ENCODE peak calls at places on chromosomes 12 and 14, in nine cellular contexts. One of them, this sample, is unnamed.

GRCh38 chr14:30569216-30569902 is 10.4 kb downstream of the G2E3 start:
- DNase-seq in posterior cingulate gyrus: no peak
- DNase-seq in NCI-H524: peak
- DNase-seq in heart right ventricle: no peak
- DNase-seq in hepatic stellate cell: no peak
- DNase-seq in caudate nucleus: no peak
- DNase-seq in uterus: no peak
- DNase-seq in T-helper 2 cell: no peak
- DNase-seq in SK-N-MC: no peak
- DNase-seq in this sample: no peak

GRCh38 chr12:46494424-46494823 is 121.9 kb upstream of the SLC38A2 start:
- DNase-seq in posterior cingulate gyrus: no peak
- DNase-seq in NCI-H524: no peak
- DNase-seq in heart right ventricle: no peak
- DNase-seq in hepatic stellate cell: peak
- DNase-seq in caudate nucleus: no peak
- DNase-seq in uterus: no peak
- DNase-seq in T-helper 2 cell: no peak
- DNase-seq in SK-N-MC: no peak
- DNase-seq in this sample: no peak

GRCh38 chr12:26938660-26939185 is 453 bp downstream of the FGFR1OP2 start:
- DNase-seq in posterior cingulate gyrus: no peak
- DNase-seq in NCI-H524: no peak
- DNase-seq in heart right ventricle: no peak
- DNase-seq in hepatic stellate cell: peak
- DNase-seq in caudate nucleus: no peak
- DNase-seq in uterus: no peak
- DNase-seq in T-helper 2 cell: no peak
- DNase-seq in SK-N-MC: no peak
- DNase-seq in this sample: no peak

GRCh38 chr12:6205144-6205539 is 4.9 kb downstream of the CD9 start:
- DNase-seq in posterior cingulate gyrus: no peak
- DNase-seq in NCI-H524: no peak
- DNase-seq in heart right ventricle: peak
- DNase-seq in hepatic stellate cell: no peak
- DNase-seq in caudate nucleus: no peak
- DNase-seq in uterus: peak
- DNase-seq in T-helper 2 cell: no peak
- DNase-seq in SK-N-MC: no peak
- DNase-seq in this sample: no peak

GRCh38 chr12:138898-139534 is 72.4 kb downstream of the IQSEC3 start:
- DNase-seq in posterior cingulate gyrus: no peak
- DNase-seq in NCI-H524: no peak
- DNase-seq in heart right ventricle: peak
- DNase-seq in hepatic stellate cell: no peak
- DNase-seq in caudate nucleus: peak
- DNase-seq in uterus: no peak
- DNase-seq in T-helper 2 cell: no peak
- DNase-seq in SK-N-MC: no peak
- DNase-seq in this sample: peak

GRCh38 chr12:61991663-61992062 is 268.5 kb upstream of the USP15 start:
- DNase-seq in posterior cingulate gyrus: no peak
- DNase-seq in NCI-H524: no peak
- DNase-seq in heart right ventricle: no peak
- DNase-seq in hepatic stellate cell: no peak
- DNase-seq in caudate nucleus: no peak
- DNase-seq in uterus: no peak
- DNase-seq in T-helper 2 cell: no peak
- DNase-seq in SK-N-MC: no peak
- DNase-seq in this sample: no peak

GRCh38 chr12:3421599-3421998 is 69.4 kb upstream of the PRMT8 start:
- DNase-seq in posterior cingulate gyrus: no peak
- DNase-seq in NCI-H524: no peak
- DNase-seq in heart right ventricle: no peak
- DNase-seq in hepatic stellate cell: no peak
- DNase-seq in caudate nucleus: no peak
- DNase-seq in uterus: no peak
- DNase-seq in T-helper 2 cell: no peak
- DNase-seq in SK-N-MC: no peak
- DNase-seq in this sample: no peak

GRCh38 chr12:130770413-130771028 is 54.4 kb upstream of the RIMBP2 start:
- DNase-seq in posterior cingulate gyrus: no peak
- DNase-seq in NCI-H524: no peak
- DNase-seq in heart right ventricle: no peak
- DNase-seq in hepatic stellate cell: no peak
- DNase-seq in caudate nucleus: no peak
- DNase-seq in uterus: no peak
- DNase-seq in T-helper 2 cell: no peak
- DNase-seq in SK-N-MC: no peak
- DNase-seq in this sample: no peak

GRCh38 chr12:3120701-3121100 is 43.5 kb downstream of the TSPAN9 start:
- DNase-seq in posterior cingulate gyrus: no peak
- DNase-seq in NCI-H524: no peak
- DNase-seq in heart right ventricle: no peak
- DNase-seq in hepatic stellate cell: no peak
- DNase-seq in caudate nucleus: no peak
- DNase-seq in uterus: no peak
- DNase-seq in T-helper 2 cell: no peak
- DNase-seq in SK-N-MC: no peak
- DNase-seq in this sample: no peak

GRCh38 chr14:92481386-92481785 is 32.2 kb upstream of the RIN3 start:
- DNase-seq in posterior cingulate gyrus: no peak
- DNase-seq in NCI-H524: no peak
- DNase-seq in heart right ventricle: no peak
- DNase-seq in hepatic stellate cell: no peak
- DNase-seq in caudate nucleus: no peak
- DNase-seq in uterus: no peak
- DNase-seq in T-helper 2 cell: no peak
- DNase-seq in SK-N-MC: no peak
- DNase-seq in this sample: no peak

GRCh38 chr14:59355101-59355500 is 110.1 kb downstream of the GPR135 start:
- DNase-seq in posterior cingulate gyrus: no peak
- DNase-seq in NCI-H524: no peak
- DNase-seq in heart right ventricle: no peak
- DNase-seq in hepatic stellate cell: no peak
- DNase-seq in caudate nucleus: no peak
- DNase-seq in uterus: no peak
- DNase-seq in T-helper 2 cell: no peak
- DNase-seq in SK-N-MC: no peak
- DNase-seq in this sample: no peak

GRCh38 chr12:20314325-20314724 is 54.0 kb upstream of the PDE3A start:
- DNase-seq in posterior cingulate gyrus: no peak
- DNase-seq in NCI-H524: no peak
- DNase-seq in heart right ventricle: no peak
- DNase-seq in hepatic stellate cell: peak
- DNase-seq in caudate nucleus: no peak
- DNase-seq in uterus: no peak
- DNase-seq in T-helper 2 cell: no peak
- DNase-seq in SK-N-MC: no peak
- DNase-seq in this sample: no peak

GRCh38 chr12:96402061-96402460 is 1.8 kb upstream of the CDK17 start:
- DNase-seq in posterior cingulate gyrus: no peak
- DNase-seq in NCI-H524: no peak
- DNase-seq in heart right ventricle: no peak
- DNase-seq in hepatic stellate cell: no peak
- DNase-seq in caudate nucleus: peak
- DNase-seq in uterus: no peak
- DNase-seq in T-helper 2 cell: no peak
- DNase-seq in SK-N-MC: no peak
- DNase-seq in this sample: no peak

This sample was measured in occipital lobe.